ENCODE peak calls at places on chromosomes 4 and X, in six cellular contexts. D, Z, V, P, L and M are unnamed samples.
A peak's percentile ranks its signal among the peaks of the same experiment; 100 is the strongest.

GRCh38 chr4:1727117-1728031 is 6.1 kb downstream of the TACC3 start:
- DNase-seq in P (no peak), Z (peak; percentile 61), L (peak; percentile 82), D (no peak), V (no peak), M (peak; percentile 81)

GRCh38 chrX:14051416-14051815 is 21.7 kb upstream of the GEMIN8 start:
- DNase-seq in V (no peak), Z (no peak), L (no peak), D (peak; percentile 9), P (no peak), M (no peak)

GRCh38 chrX:129654652-129655546 is at the start of gene APLN:
- DNase-seq in P (no peak), V (no peak), Z (peak; percentile 40), L (peak; percentile 70), D (peak; percentile 57), M (no peak)

GRCh38 chr4:3389186-3389878 is 52.4 kb upstream of the HGFAC start:
- DNase-seq in P (no peak), Z (no peak), D (no peak), L (no peak), V (no peak), M (no peak)

GRCh38 chr4:10074767-10075105 is 41.9 kb downstream of the WDR1 start:
- DNase-seq in V (no peak), P (no peak), L (peak; percentile 34), D (peak; percentile 42), Z (peak; percentile 15), M (peak; percentile 58)

GRCh38 chr4:128538111-128538882 is 250.7 kb upstream of the PGRMC2 start:
- DNase-seq in Z (no peak), D (no peak), V (no peak), P (no peak), L (no peak), M (no peak)

GRCh38 chr4:5050520-5050955 is 742 bp upstream of the STK32B start:
- DNase-seq in D (peak; percentile 81), L (peak; percentile 91), V (peak; percentile 63), P (peak; percentile 52), Z (peak; percentile 65), M (peak; percentile 60)

GRCh38 chrX:136816970-136817369 is 36.2 kb upstream of the ARHGEF6 start:
- DNase-seq in V (no peak), P (no peak), Z (no peak), D (no peak), L (no peak), M (peak; percentile 31)

GRCh38 chr4:130306566-130306965 is 1210.6 kb downstream of the C4orf33 start:
- DNase-seq in V (no peak), Z (no peak), D (no peak), P (no peak), L (peak; percentile 10), M (no peak)

GRCh38 chr4:24433515-24434192 is 150.7 kb downstream of the DHX15 start:
- DNase-seq in V (no peak), P (no peak), D (no peak), Z (no peak), L (no peak), M (no peak)

DNA sequence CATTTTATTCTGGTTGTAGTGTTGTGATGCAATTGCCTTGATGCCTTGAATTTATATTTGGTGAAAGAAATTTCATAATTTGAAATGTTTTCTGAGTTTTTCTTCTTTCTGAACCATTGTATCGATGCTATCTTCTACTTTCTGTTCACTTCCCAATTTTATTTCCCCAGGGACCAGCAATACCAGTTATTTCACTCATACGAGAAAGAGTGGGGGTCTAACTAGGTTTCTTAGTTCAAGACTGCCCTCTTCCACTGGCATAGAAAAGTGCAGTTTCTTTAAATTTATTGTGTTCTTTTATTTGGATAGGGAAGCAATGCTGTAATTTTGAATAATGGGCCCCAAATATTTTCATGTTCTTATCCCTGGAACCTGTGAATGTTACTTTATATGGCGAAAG is 544.0 kb upstream of the ADGRL3 start:
- DNase-seq in L (peak; percentile 58), V (no peak), Z (no peak), P (no peak), D (no peak), M (no peak)
- TF ChIP-seq CTCF in L (no peak), V (peak; percentile 28), Z (no peak), P (peak; percentile 22), D (no peak), M (peak; percentile 49)

DNA sequence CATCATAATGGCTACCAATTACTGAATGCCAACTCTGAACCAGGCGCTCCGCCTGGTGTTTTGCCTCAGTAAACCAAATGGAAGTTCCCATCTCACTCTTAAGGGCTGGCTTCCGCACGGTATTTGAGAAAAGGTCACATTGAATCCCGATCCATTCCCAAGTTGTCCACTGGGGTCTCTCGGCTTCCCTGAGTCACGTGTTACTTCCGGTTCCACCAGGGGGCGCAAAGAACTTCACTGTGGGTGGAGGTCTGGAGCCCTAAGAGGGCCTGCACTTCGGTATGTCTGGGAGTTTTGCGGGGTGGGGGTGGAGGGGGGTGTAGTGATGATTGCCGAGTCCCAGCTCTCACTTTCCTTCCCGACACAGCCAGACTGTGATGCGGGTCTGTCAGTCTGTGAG is 13.4 kb upstream of the NHS start:
- DNase-seq in V (peak; percentile 43), Z (no peak), P (no peak), D (no peak), L (peak; percentile 21), M (no peak)
- TF ChIP-seq CTCF in V (peak; percentile 27), Z (peak; percentile 13), P (peak; percentile 33), D (no peak), L (peak; percentile 55), M (peak; percentile 46)

DNA sequence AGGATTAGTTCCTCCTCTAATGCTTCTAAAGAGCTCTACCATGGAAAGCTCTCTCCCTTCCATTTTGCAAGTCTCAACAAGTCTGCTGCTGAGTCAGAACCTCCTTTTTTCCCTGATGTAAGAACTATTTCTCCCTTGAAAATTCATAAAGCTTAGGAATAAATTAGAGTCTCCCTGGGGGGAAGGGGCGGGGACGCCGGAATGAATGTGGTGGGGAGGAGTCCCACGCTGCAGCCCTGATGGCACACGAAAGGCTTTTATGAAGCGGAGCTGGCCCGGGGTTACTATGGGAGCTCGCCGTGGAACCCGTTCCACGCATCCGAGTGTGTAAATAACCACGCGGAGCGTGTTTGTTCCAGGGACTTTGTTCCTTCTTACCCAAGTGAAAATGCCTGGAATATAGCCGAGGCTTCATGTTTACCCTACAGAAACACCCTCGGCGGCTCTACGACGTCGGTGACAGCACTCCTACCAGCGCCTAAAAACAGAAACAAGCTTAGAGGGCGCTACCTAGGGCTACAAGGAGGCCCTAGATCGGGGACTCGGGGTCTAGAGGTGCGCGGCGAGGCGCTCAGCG is 945 bp upstream of the CPEB2 start:
- DNase-seq in Z (peak; percentile 82), L (peak; percentile 84), V (peak; percentile 35), P (peak; percentile 63), D (peak; percentile 73), M (peak; percentile 86)
- TF ChIP-seq CTCF in Z (peak; percentile 12), L (no peak), V (no peak), P (no peak), D (peak; percentile 20), M (peak; percentile 9)

DNA sequence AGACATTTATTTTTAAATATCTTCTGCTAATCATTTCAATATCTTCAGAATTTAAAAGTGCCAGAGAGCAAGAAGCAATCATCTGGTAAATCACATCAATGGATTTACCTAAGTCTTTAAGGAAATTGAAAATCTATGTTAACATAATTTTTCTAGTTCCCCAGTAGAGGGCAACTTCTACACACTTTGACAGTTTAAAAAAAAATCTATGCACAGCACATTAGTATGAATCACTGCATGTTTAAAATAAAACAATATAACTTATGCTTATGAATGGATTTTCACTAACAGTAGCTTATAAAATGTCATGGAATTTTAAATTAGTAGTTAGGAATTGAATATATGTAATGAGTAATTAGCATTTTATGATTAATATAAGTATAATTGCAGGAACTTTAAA is 126.5 kb downstream of the REELD1 start:
- DNase-seq in P (no peak), L (peak; percentile 5), V (no peak), D (peak; percentile 5), Z (no peak), M (peak; percentile 43)
- TF ChIP-seq CTCF in P (peak; percentile 66), L (no peak), V (no peak), D (peak; percentile 43), Z (no peak), M (peak; percentile 82)

GRCh38 chrX:100648601-100649417 is 4.8 kb downstream of the SRPX2 start:
- DNase-seq in V (peak; percentile 39), Z (peak; percentile 46), D (no peak), P (peak; percentile 55), L (no peak), M (peak; percentile 49)
- TF ChIP-seq CTCF in V (no peak), Z (no peak), D (no peak), P (no peak), L (no peak), M (no peak)

GRCh38 chr4:143514432-143514831 is 930 bp downstream of the SMARCA5 start:
- DNase-seq in P (no peak), Z (peak; percentile 25), D (peak; percentile 67), L (peak; percentile 54), V (peak; percentile 51), M (peak; percentile 28)
- TF ChIP-seq CTCF in P (no peak), Z (no peak), D (no peak), L (no peak), V (no peak), M (no peak)

DNA sequence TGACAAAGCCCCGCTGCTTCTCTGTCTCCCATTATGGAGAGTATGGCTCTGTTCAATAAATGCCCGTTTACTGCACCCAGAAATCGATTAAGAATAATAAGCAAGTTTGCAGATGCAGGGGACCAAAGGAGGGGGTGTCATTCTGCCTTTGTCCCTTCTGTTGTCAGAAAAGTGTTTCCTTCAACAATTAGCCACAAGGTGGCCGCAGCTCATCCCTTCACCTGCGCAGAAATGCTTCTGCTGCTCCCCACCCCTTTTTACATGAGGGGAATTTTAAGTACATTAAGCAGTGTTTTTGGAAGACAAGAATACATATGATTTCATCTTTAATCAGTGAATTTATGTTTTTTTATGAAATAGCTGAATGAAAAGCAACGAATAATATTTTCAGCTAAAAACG is 175.6 kb upstream of the ARX start:
- DNase-seq in D (no peak), Z (no peak), L (peak; percentile 1), V (no peak), P (no peak), M (no peak)
- TF ChIP-seq CTCF in D (no peak), Z (no peak), L (no peak), V (peak; percentile 16), P (no peak), M (no peak)

GRCh38 chr4:121112530-121112929 is 40.2 kb upstream of the NDNF start:
- DNase-seq in V (no peak), D (no peak), Z (no peak), P (no peak), L (no peak), M (no peak)
- TF ChIP-seq CTCF in V (peak; percentile 42), D (peak; percentile 43), Z (no peak), P (peak; percentile 39), L (no peak), M (peak; percentile 76)

GRCh38 chr4:88604978-88605678 is 12.8 kb downstream of the HERC3 start:
- DNase-seq in P (no peak), L (no peak), Z (no peak), V (no peak), D (no peak), M (no peak)
- TF ChIP-seq CTCF in P (no peak), L (no peak), Z (no peak), V (no peak), D (no peak), M (no peak)

GRCh38 chr4:101678180-101678579 is 112.3 kb upstream of the BANK1 start:
- DNase-seq in P (no peak), L (no peak), Z (no peak), D (no peak), V (no peak), M (peak; percentile 52)
- TF ChIP-seq CTCF in P (no peak), L (no peak), Z (no peak), D (no peak), V (no peak), M (no peak)